ENCODE peak calls at places on chromosome 3, in five cellular contexts. K is cardiac fibroblast, A is Peyer's patch, D is NCI-H748 treated with DMSO at 0.1 percent for 48 hours, V is globus pallidus. T is an unnamed sample.
A peak's percentile ranks its signal among the peaks of the same experiment; 100 is the strongest.

GRCh38 chr3:23071306-23071705 is 131.8 kb upstream of the UBE2E2 start:
- DNase-seq in A (no peak), V (no peak), K (no peak), D (no peak), T (no peak)

GRCh38 chr3:168051579-168052183 is 44.0 kb downstream of the GOLIM4 start:
- DNase-seq in V (no peak), D (no peak), A (no peak), K (peak; percentile 79), T (no peak)

GRCh38 chr3:28317438-28318022 is 31.0 kb upstream of the ZCWPW2 start:
- DNase-seq in D (peak; percentile 22), A (no peak), V (peak; percentile 24), K (peak; percentile 67), T (peak; percentile 11)

GRCh38 chr3:13073976-13074375 is 747 bp upstream of the IQSEC1 start:
- DNase-seq in D (no peak), K (no peak), V (no peak), A (no peak), T (no peak)

GRCh38 chr3:17730318-17730967 is 12.0 kb downstream of the TBC1D5 start:
- DNase-seq in A (no peak), V (no peak), K (peak; percentile 68), D (peak; percentile 12), T (no peak)

GRCh38 chr3:103403191-103403590 is 968.4 kb downstream of the ZPLD1 start:
- DNase-seq in D (no peak), A (no peak), K (no peak), V (no peak), T (no peak)

GRCh38 chr3:18580268-18580667 is 155.1 kb upstream of the SATB1 start:
- DNase-seq in K (no peak), A (no peak), V (no peak), D (peak; percentile 84), T (peak; percentile 82)

GRCh38 chr3:129888739-129889138 is 4.8 kb downstream of the TMCC1 start:
- DNase-seq in D (no peak), K (peak; percentile 93), A (no peak), V (no peak), T (no peak)

GRCh38 chr3:20511863-20512262 is 325.9 kb upstream of the SGO1 start:
- DNase-seq in K (peak; percentile 75), A (no peak), D (peak; percentile 60), V (peak; percentile 20), T (peak; percentile 46)

GRCh38 chr3:45684327-45684892 is 4.8 kb upstream of the SACM1L start:
- DNase-seq in V (no peak), D (peak; percentile 20), A (no peak), K (no peak), T (no peak)

GRCh38 chr3:191523099-191523498 is 62.1 kb downstream of the PYDC2 start:
- DNase-seq in D (peak; percentile 44), V (no peak), K (no peak), A (no peak), T (peak; percentile 82)

GRCh38 chr3:73437828-73438227 is 186.9 kb downstream of the PDZRN3 start:
- DNase-seq in V (peak; percentile 20), A (no peak), D (no peak), K (no peak), T (no peak)

GRCh38 chr3:134371542-134372324 is 2.5 kb downstream of the AMOTL2 start:
- DNase-seq in D (no peak), V (peak; percentile 44), K (peak; percentile 63), A (no peak), T (no peak)

GRCh38 chr3:11819146-11819545 is 27.5 kb downstream of the TAMM41 start:
- DNase-seq in A (no peak), K (no peak), V (no peak), D (no peak), T (no peak)

GRCh38 chr3:121670676-121671075 is 10.0 kb upstream of the HCLS1 start:
- DNase-seq in V (no peak), D (no peak), A (no peak), K (no peak), T (no peak)

GRCh38 chr3:156412600-156412999 is 142.3 kb downstream of the SSR3 start:
- DNase-seq in D (no peak), V (no peak), K (no peak), A (no peak), T (no peak)

GRCh38 chr3:153052096-153052460 is 109.9 kb upstream of the RAP2B start:
- DNase-seq in V (no peak), D (no peak), A (no peak), K (peak; percentile 94), T (no peak)

GRCh38 chr3:129687586-129688125 is 81.2 kb upstream of the PLXND1 start:
- DNase-seq in A (no peak), V (peak; percentile 50), D (no peak), K (no peak), T (peak; percentile 58)

GRCh38 chr3:11245827-11246662 is 26.2 kb upstream of the ATG7 start:
- DNase-seq in K (no peak), D (no peak), A (no peak), V (no peak), T (no peak)

GRCh38 chr3:13144163-13145023 is 71.2 kb upstream of the IQSEC1 start:
- DNase-seq in V (peak; percentile 32), K (no peak), A (no peak), D (no peak), T (no peak)

GRCh38 chr3:119653871-119654270 is 6.5 kb downstream of the POPDC2 start:
- DNase-seq in D (no peak), A (no peak), V (no peak), K (no peak), T (no peak)

GRCh38 chr3:99777708-99778107 is 40.0 kb upstream of the CMSS1 start:
- DNase-seq in V (no peak), K (no peak), A (no peak), D (no peak), T (no peak)

GRCh38 chr3:64717872-64718613 is 30.2 kb upstream of the ADAMTS9 start:
- DNase-seq in K (peak; percentile 26), V (no peak), D (no peak), A (no peak), T (no peak)

GRCh38 chr3:185199671-185200070 is 46.8 kb upstream of the C3orf70 start:
- DNase-seq in A (no peak), K (no peak), V (no peak), D (no peak), T (no peak)

GRCh38 chr3:88986834-88987233 is 120.6 kb upstream of the EPHA3 start:
- DNase-seq in A (no peak), K (peak; percentile 79), D (no peak), V (no peak), T (no peak)

GRCh38 chr3:52176188-52176752 is 21.7 kb upstream of the ALAS1 start:
- DNase-seq in D (no peak), A (no peak), K (no peak), V (no peak), T (no peak)

GRCh38 chr3:171092467-171092911 is 66.0 kb upstream of the SLC2A2 start:
- DNase-seq in D (no peak), K (no peak), V (no peak), A (no peak), T (no peak)

GRCh38 chr3:152241142-152242067 is 27.3 kb upstream of the MBNL1 start:
- DNase-seq in K (no peak), A (no peak), V (no peak), D (no peak), T (no peak)

GRCh38 chr3:38131621-38132369 is 5.1 kb downstream of the ACAA1 start:
- DNase-seq in V (no peak), K (peak; percentile 56), D (no peak), A (peak; percentile 31), T (no peak)

GRCh38 chr3:120095226-120096165 is 1.2 kb upstream of the GSK3B start:
- DNase-seq in D (peak; percentile 69), A (peak; percentile 83), V (peak; percentile 77), K (peak; percentile 94), T (peak; percentile 55)

GRCh38 chr3:119769394-119770149 is 12.3 kb upstream of the NR1I2 start:
- DNase-seq in V (no peak), K (peak; percentile 89), D (no peak), A (no peak), T (peak; percentile 34)

GRCh38 chr3:25096536-25096935 is 331.5 kb upstream of the RARB start:
- DNase-seq in D (no peak), V (no peak), K (no peak), A (no peak), T (no peak)

GRCh38 chr3:4841225-4841624 is 138.0 kb upstream of the BHLHE40 start:
- DNase-seq in K (no peak), V (no peak), D (no peak), A (no peak), T (no peak)

GRCh38 chr3:48240000-48240710 is 749 bp upstream of the ZNF589 start:
- DNase-seq in V (no peak), A (no peak), D (no peak), K (no peak), T (no peak)

GRCh38 chr3:101292027-101292426 is 28.3 kb downstream of the IMPG2 start:
- DNase-seq in A (no peak), D (no peak), V (no peak), K (peak; percentile 33), T (no peak)

GRCh38 chr3:58874248-58874741 is 175.5 kb downstream of the CFAP20DC start:
- DNase-seq in V (no peak), K (peak; percentile 43), A (no peak), D (no peak), T (peak; percentile 53)

GRCh38 chr3:188082040-188082439 is 71.9 kb upstream of the LPP start:
- DNase-seq in A (no peak), K (peak; percentile 39), D (no peak), V (no peak), T (no peak)